ENCODE peak calls at places on chromosomes 3 and 15, in four cellular contexts. P is type B pancreatic cell, Q is spleen, I is endodermal cell. M is an unnamed sample.

GRCh38 chr15:100731259-100732156 is 129.1 kb downstream of the ASB7 start:
- DNase-seq in Q (no peak), I (no peak), P (no peak), M (no peak)

GRCh38 chr3:51384145-51384729 is 854 bp upstream of the MANF start:
- DNase-seq in P (no peak), Q (peak; percentile 92), I (no peak), M (peak; percentile 60)

GRCh38 chr3:51974277-51974962 is 444 bp upstream of the ABHD14A start:
- DNase-seq in Q (peak; percentile 91), P (no peak), I (no peak), M (no peak)

GRCh38 chr3:52289338-52289746 is 1.7 kb downstream of the GLYCTK start:
- DNase-seq in I (no peak), P (no peak), Q (no peak), M (no peak)

GRCh38 chr15:94875550-94875949 is 644.2 kb downstream of the MCTP2 start:
- DNase-seq in I (no peak), P (no peak), Q (no peak), M (no peak)

GRCh38 chr15:29134239-29134638 is 135.4 kb downstream of the NSMCE3 start:
- DNase-seq in I (no peak), P (no peak), Q (peak; percentile 53), M (no peak)

GRCh38 chr3:140015741-140016140 is 80.8 kb downstream of the CLSTN2 start:
- DNase-seq in I (no peak), P (no peak), Q (no peak), M (no peak)

GRCh38 chr15:52710050-52710709 is 31.0 kb upstream of the ATOSA start:
- DNase-seq in I (no peak), Q (no peak), P (no peak), M (no peak)

GRCh38 chr3:46955157-46955556 is 21.4 kb downstream of the CCDC12 start:
- DNase-seq in I (no peak), P (no peak), Q (peak; percentile 39), M (no peak)

GRCh38 chr3:165642761-165643432 is 194.3 kb downstream of the BCHE start:
- DNase-seq in P (no peak), I (no peak), Q (no peak), M (no peak)

GRCh38 chr3:149487598-149488197 is 13.2 kb downstream of the TM4SF4 start:
- DNase-seq in Q (no peak), I (peak; percentile 87), P (no peak), M (peak; percentile 38)

GRCh38 chr3:169295126-169295525 is 368.4 kb downstream of the MECOM start:
- DNase-seq in P (no peak), Q (no peak), I (no peak), M (no peak)

GRCh38 chr15:81281925-81282895 is 41.7 kb downstream of the STARD5 start:
- DNase-seq in Q (no peak), P (no peak), I (no peak), M (no peak)

GRCh38 chr3:144039661-144040060 is 68.0 kb downstream of the DIPK2A start:
- DNase-seq in I (no peak), Q (no peak), P (no peak), M (no peak)

GRCh38 chr15:74127255-74127953 is 3.0 kb upstream of the ISLR2 start:
- DNase-seq in P (peak; percentile 97), I (peak; percentile 99), Q (peak; percentile 96), M (peak; percentile 90)

GRCh38 chr3:23276913-23277658 is 74.0 kb downstream of the UBE2E2 start:
- DNase-seq in I (no peak), Q (no peak), P (no peak), M (no peak)

GRCh38 chr15:95327661-95328060 is 1002.8 kb upstream of the NR2F2 start:
- DNase-seq in Q (no peak), P (no peak), I (no peak), M (no peak)

GRCh38 chr15:62482715-62483429 is 317.8 kb upstream of the C2CD4B start:
- DNase-seq in Q (no peak), I (peak; percentile 94), P (no peak), M (peak; percentile 73)
- TF ChIP-seq CTCF in Q (no peak), I (peak; percentile 79), P (peak; percentile 31), M (peak; percentile 27)

DNA sequence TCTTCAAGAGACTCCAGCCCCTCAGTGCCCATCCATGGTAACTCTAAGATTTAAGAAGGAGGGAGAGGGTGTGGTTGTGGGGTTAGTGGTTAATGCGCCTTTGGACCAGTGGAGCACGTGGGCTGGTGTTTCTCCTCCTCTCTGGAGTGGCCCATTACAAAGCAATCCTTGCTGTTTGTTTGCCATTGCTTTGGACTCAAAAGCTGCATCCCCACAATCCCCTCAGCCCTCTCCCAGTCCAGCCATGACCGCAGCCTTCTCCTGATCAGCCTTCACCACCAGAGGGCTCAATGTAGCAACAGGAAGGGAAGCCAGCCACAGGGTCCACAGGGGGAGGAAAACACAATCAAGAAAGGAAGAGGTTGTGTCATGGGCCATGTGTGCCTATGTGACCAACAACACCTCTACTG is 38.4 kb upstream of the FAM174B start:
- DNase-seq in P (no peak), I (peak; percentile 90), Q (no peak), M (no peak)
- TF ChIP-seq CTCF in P (peak; percentile 66), I (peak; percentile 83), Q (no peak), M (no peak)

GRCh38 chr3:97971679-97972567 is at the start of gene RIOX2:
- DNase-seq in Q (peak; percentile 95), I (peak; percentile 85), P (peak; percentile 76), M (peak; percentile 84)
- TF ChIP-seq CTCF in Q (no peak), I (peak; percentile 14), P (no peak), M (no peak)

GRCh38 chr15:72538931-72539330 is 64.8 kb downstream of the ARIH1 start:
- DNase-seq in I (no peak), P (no peak), Q (no peak), M (no peak)

GRCh38 chr15:72535911-72536310 is 61.8 kb downstream of the ARIH1 start:
- DNase-seq in I (no peak), P (no peak), Q (no peak), M (no peak)

GRCh38 chr15:72534522-72534921 is 60.4 kb downstream of the ARIH1 start:
- DNase-seq in I (no peak), Q (no peak), P (no peak), M (no peak)

GRCh38 chr15:72536506-72536905 is 62.4 kb downstream of the ARIH1 start:
- DNase-seq in Q (no peak), P (no peak), I (no peak), M (no peak)

GRCh38 chr15:72532991-72533601 is 59.0 kb downstream of the ARIH1 start:
- DNase-seq in I (peak; percentile 68), P (no peak), Q (no peak), M (no peak)
- TF ChIP-seq CTCF in I (peak; percentile 77), P (peak; percentile 49), Q (peak; percentile 37), M (peak; percentile 37)

GRCh38 chr15:78265137-78265460 is 737 bp downstream of the DNAJA4 start:
- DNase-seq in P (no peak), Q (no peak), I (no peak), M (no peak)
- TF ChIP-seq CTCF in P (no peak), Q (no peak), I (no peak), M (no peak)

GRCh38 chr3:20669184-20669583 is 483.2 kb upstream of the SGO1 start:
- DNase-seq in I (no peak), Q (no peak), P (no peak), M (no peak)
- TF ChIP-seq CTCF in I (no peak), Q (no peak), P (no peak), M (no peak)

M was measured in GM13976.